ENCODE peak calls at places on chromosomes 13 and 19, in six cellular contexts. H is cardiac fibroblast, S is tibial nerve, B is left ventricle myocardium inferior, Y is right atrium auricular region, X is neural crest cell. E is an unnamed sample.

GRCh38 chr13:94312511-94313191 is 166.8 kb downstream of the DCT start:
- DNase-seq in B (no peak), S (no peak), X (no peak), Y (no peak), H (no peak), E (no peak)

GRCh38 chr19:45600340-45600885 is 1.6 kb downstream of the GPR4 start:
- DNase-seq in S (no peak), H (no peak), X (no peak), Y (no peak), B (no peak), E (no peak)

GRCh38 chr13:114194853-114195252 is 15.8 kb downstream of the CFAP97D2 start:
- DNase-seq in S (no peak), X (no peak), H (no peak), B (no peak), Y (no peak), E (no peak)

GRCh38 chr19:11887247-11887617 is 350 bp upstream of the ZNF69 start:
- DNase-seq in S (no peak), B (no peak), Y (no peak), X (no peak), H (no peak), E (no peak)

GRCh38 chr13:39930544-39931444 is 275.3 kb downstream of the COG6 start:
- DNase-seq in Y (no peak), S (no peak), H (no peak), X (no peak), B (no peak), E (no peak)

GRCh38 chr19:6856749-6857372 is 30.5 kb upstream of the ADGRE1 start:
- DNase-seq in S (no peak), B (no peak), Y (no peak), H (no peak), X (no peak), E (no peak)

GRCh38 chr13:85582890-85583289 is 216.3 kb downstream of the SLITRK6 start:
- DNase-seq in H (no peak), Y (no peak), X (no peak), B (no peak), S (no peak), E (no peak)

GRCh38 chr19:58570770-58571574 is 2.2 kb downstream of the MZF1 start:
- DNase-seq in B (peak; percentile 13), X (no peak), S (no peak), H (no peak), Y (no peak), E (no peak)

GRCh38 chr13:114062754-114063153 is 69.7 kb downstream of the RASA3 start:
- DNase-seq in H (peak; percentile 22), Y (no peak), S (no peak), X (no peak), B (no peak), E (no peak)

GRCh38 chr13:23159205-23159586 is 21.6 kb upstream of the SGCG start:
- DNase-seq in H (peak; percentile 53), Y (no peak), S (peak; percentile 49), B (peak; percentile 33), X (peak; percentile 69), E (no peak)

GRCh38 chr19:21851596-21852345 is 15.8 kb upstream of the ZNF43 start:
- DNase-seq in X (peak; percentile 84), Y (peak; percentile 98), B (peak; percentile 94), H (peak; percentile 96), S (peak; percentile 96), E (peak; percentile 96)

GRCh38 chr19:46423194-46423593 is 5.5 kb downstream of the PNMA8C start:
- DNase-seq in B (no peak), S (no peak), H (no peak), Y (no peak), X (no peak), E (no peak)

GRCh38 chr19:19146000-19146608 is 7.8 kb upstream of the TMEM161A start:
- DNase-seq in S (peak; percentile 85), X (peak; percentile 96), B (peak; percentile 80), Y (peak; percentile 82), H (peak; percentile 63), E (peak; percentile 93)

GRCh38 chr13:22800726-22801401 is 379.9 kb upstream of the SGCG start:
- DNase-seq in Y (peak; percentile 70), B (peak; percentile 19), H (peak; percentile 10), S (peak; percentile 45), X (no peak), E (no peak)

GRCh38 chr13:89602655-89603054 is 1744.8 kb upstream of the MIR17HG start:
- DNase-seq in B (no peak), Y (no peak), X (no peak), H (no peak), S (no peak), E (no peak)

GRCh38 chr19:9580728-9581127 is 3.6 kb downstream of the ZNF121 start:
- DNase-seq in X (no peak), Y (no peak), H (no peak), S (no peak), B (no peak), E (no peak)
- TF ChIP-seq CTCF in X (no peak), Y (no peak), H (no peak), S (no peak), B (no peak), E (no peak)

DNA sequence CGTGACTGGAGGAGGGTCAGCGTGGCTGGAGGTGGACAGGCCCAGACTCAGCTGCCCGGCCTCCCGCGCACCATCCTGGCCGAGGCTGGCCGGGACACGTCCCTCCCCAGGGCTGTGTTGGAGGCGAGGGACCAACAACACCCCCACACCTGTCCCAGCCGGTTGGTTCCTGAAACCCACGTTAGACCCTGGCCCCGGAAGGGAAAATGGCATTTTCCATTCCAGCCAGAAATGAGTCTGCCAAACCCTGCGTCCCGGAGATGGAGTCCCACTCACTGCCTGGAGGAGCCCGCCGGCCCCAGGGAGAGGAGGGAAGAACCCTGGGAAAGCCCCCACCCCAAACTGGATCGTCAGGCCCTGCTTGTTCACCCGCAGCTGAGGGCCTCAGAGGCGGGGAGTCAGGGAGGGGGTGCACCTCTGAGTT is 4.8 kb upstream of the WDR18 start:
- DNase-seq in S (no peak), Y (no peak), B (no peak), H (no peak), X (no peak), E (no peak)
- TF ChIP-seq CTCF in S (no peak), Y (no peak), B (no peak), H (no peak), X (no peak), E (no peak)

DNA sequence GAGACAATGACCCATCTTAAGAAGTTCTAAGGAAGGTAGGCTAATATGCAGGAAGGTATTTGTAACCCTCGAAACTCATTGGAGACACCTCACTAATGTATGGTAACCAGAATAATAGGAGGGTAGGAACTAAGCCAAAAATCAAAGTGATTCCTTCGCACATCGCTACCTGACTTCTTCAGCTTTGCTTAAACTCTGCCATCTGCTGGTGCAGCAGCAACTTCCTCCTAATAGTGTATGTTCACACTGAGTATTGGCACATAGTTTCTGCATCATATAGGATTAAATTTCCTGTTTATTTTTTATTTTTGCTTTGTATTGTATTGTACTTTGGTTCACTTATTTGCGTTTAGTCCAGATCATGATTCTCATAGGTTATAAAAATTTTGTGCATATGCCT is 676.2 kb downstream of the GPC5 start:
- DNase-seq in Y (no peak), B (no peak), S (no peak), X (no peak), H (peak; percentile 2), E (no peak)
- TF ChIP-seq CTCF in Y (no peak), B (peak; percentile 47), S (no peak), X (peak; percentile 67), H (no peak), E (peak; percentile 53)

GRCh38 chr19:1406818-1407661 is at the start of gene DAZAP1:
- DNase-seq in B (peak; percentile 100), S (peak; percentile 96), Y (peak; percentile 99), X (peak; percentile 98), H (peak; percentile 99), E (peak; percentile 100)
- TF ChIP-seq CTCF in B (peak; percentile 48), S (no peak), Y (peak; percentile 41), X (peak; percentile 67), H (no peak), E (peak; percentile 38)

GRCh38 chr19:41366089-41366488 is 2.1 kb upstream of the B9D2 start:
- DNase-seq in H (no peak), S (no peak), B (no peak), Y (no peak), X (no peak), E (no peak)
- TF ChIP-seq CTCF in H (peak; percentile 14), S (no peak), B (no peak), Y (no peak), X (peak; percentile 43), E (no peak)